ENCODE peak calls at places on chromosomes 7 and 10, in four cellular contexts. J, B, L and S are unnamed samples.
A peak's percentile ranks its signal among the peaks of the same experiment; 100 is the strongest.

GRCh38 chr7:5370454-5371353 is 52.9 kb downstream of the TNRC18 start:
- DNase-seq in B (no peak), J (no peak), L (no peak), S (no peak)

GRCh38 chr7:129644634-129645230 is 33.2 kb downstream of the NRF1 start:
- DNase-seq in L (no peak), J (no peak), B (no peak), S (no peak)

GRCh38 chr7:106031271-106032029 is 68.4 kb downstream of the CDHR3 start:
- DNase-seq in B (no peak), J (no peak), L (no peak), S (no peak)

GRCh38 chr10:12717981-12718707 is 283.4 kb downstream of the CCDC3 start:
- DNase-seq in J (no peak), L (no peak), B (no peak), S (no peak)

GRCh38 chr7:43590862-43591550 is 8.1 kb downstream of the STK17A start:
- DNase-seq in L (no peak), J (no peak), B (no peak), S (no peak)

GRCh38 chr7:64098-64521 is 128.3 kb upstream of the FAM20C start:
- DNase-seq in B (peak; percentile 40), J (no peak), L (peak; percentile 56), S (peak; percentile 77)

GRCh38 chr7:29386196-29386765 is 177.4 kb upstream of the PRR15 start:
- DNase-seq in B (no peak), L (no peak), J (no peak), S (no peak)

GRCh38 chr10:2895616-2896196 is 171.6 kb upstream of the PFKP start:
- DNase-seq in J (no peak), B (no peak), L (no peak), S (no peak)

GRCh38 chr10:104291439-104291951 is 22.5 kb downstream of the GSTO2 start:
- DNase-seq in J (peak; percentile 79), L (peak; percentile 93), B (peak; percentile 88), S (peak; percentile 96)